ENCODE peak calls at places on chromosomes 5 and 9, in eight cellular contexts. F is IMR-90; J is A673; Z is brain microvascular endothelial cell; G is cardiac muscle cell; Q is naive thymus-derived CD4-positive, alpha-beta T cell; M is A549; S is body of pancreas. R is an unnamed sample.

GRCh38 chr5:55594636-55595035 is 59.9 kb upstream of the PLPP1 start:
- DNase-seq in Z (no peak), S (no peak), Q (no peak), M (no peak), J (no peak), G (no peak), F (no peak), R (no peak)

GRCh38 chr5:179974946-179975712 is 67.4 kb upstream of the TBC1D9B start:
- DNase-seq in Z (no peak), F (no peak), J (peak; percentile 11), S (peak; percentile 39), Q (peak; percentile 19), M (peak; percentile 46), G (peak; percentile 73), R (peak; percentile 82)

GRCh38 chr9:127962278-127962677 is 18.5 kb downstream of the EEIG1 start:
- DNase-seq in M (no peak), G (no peak), Z (no peak), S (no peak), F (no peak), J (no peak), Q (no peak), R (no peak)

GRCh38 chr9:38278457-38278856 is 114.0 kb upstream of the ALDH1B1 start:
- DNase-seq in J (no peak), F (no peak), Z (no peak), Q (peak; percentile 5), M (no peak), S (no peak), G (no peak), R (peak; percentile 48)

GRCh38 chr5:54758038-54758437 is 227.4 kb downstream of the ESM1 start:
- DNase-seq in J (no peak), Z (peak; percentile 79), Q (no peak), F (peak; percentile 95), G (no peak), M (no peak), S (no peak), R (no peak)

GRCh38 chr9:13721481-13722235 is 442.2 kb upstream of the MPDZ start:
- DNase-seq in S (no peak), G (no peak), F (peak; percentile 75), Z (no peak), Q (no peak), J (peak; percentile 7), M (no peak), R (no peak)

GRCh38 chr9:112384690-112385089 is 4.8 kb downstream of the HSDL2 start:
- DNase-seq in Z (no peak), S (no peak), Q (no peak), G (no peak), J (no peak), F (no peak), M (no peak), R (no peak)

GRCh38 chr9:74771262-74771585 is 116.5 kb downstream of the TRPM6 start:
- DNase-seq in G (no peak), J (no peak), S (no peak), F (no peak), Q (no peak), M (no peak), Z (no peak), R (no peak)

GRCh38 chr9:75087824-75088645 is at the start of the genes NMRK1 and OSTF1:
- DNase-seq in Q (peak; percentile 93), F (peak; percentile 96), G (peak; percentile 99), S (peak; percentile 97), M (peak; percentile 93), J (peak; percentile 96), Z (peak; percentile 93), R (peak; percentile 97)

GRCh38 chr9:84226126-84226525 is 114.4 kb downstream of the SLC28A3 start:
- DNase-seq in M (no peak), F (no peak), G (peak; percentile 63), S (no peak), Q (no peak), Z (no peak), J (no peak), R (no peak)

GRCh38 chr9:130305381-130305780 is 39.8 kb downstream of the HMCN2 start:
- DNase-seq in G (no peak), Z (no peak), S (no peak), Q (no peak), J (no peak), F (no peak), M (no peak), R (no peak)

GRCh38 chr5:143206194-143207053 is 197.1 kb downstream of the NR3C1 start:
- DNase-seq in Q (no peak), F (no peak), S (no peak), Z (no peak), J (no peak), G (no peak), M (no peak), R (no peak)

GRCh38 chr5:39106332-39106731 is 32.1 kb upstream of the RICTOR start:
- DNase-seq in G (no peak), Z (no peak), J (no peak), F (peak; percentile 27), Q (no peak), S (no peak), M (peak; percentile 43), R (no peak)

GRCh38 chr9:76921161-76921560 is 15.2 kb upstream of the PRUNE2 start:
- DNase-seq in M (no peak), F (no peak), J (no peak), S (no peak), Q (no peak), Z (no peak), G (no peak), R (no peak)

GRCh38 chr5:158522761-158523160 is 577.0 kb downstream of the EBF1 start:
- DNase-seq in F (no peak), Q (no peak), Z (no peak), S (no peak), G (no peak), M (no peak), J (no peak), R (no peak)

GRCh38 chr9:95506692-95507455 is 9.9 kb downstream of the PTCH1 start:
- DNase-seq in Z (peak; percentile 46), Q (peak; percentile 34), G (peak; percentile 69), J (peak; percentile 71), S (peak; percentile 71), M (peak; percentile 65), F (peak; percentile 58), R (peak; percentile 67)

GRCh38 chr9:99840061-99840460 is 18.4 kb downstream of the NR4A3 start:
- DNase-seq in F (no peak), S (no peak), Z (no peak), J (no peak), Q (no peak), M (no peak), G (no peak), R (no peak)

GRCh38 chr9:2494571-2494970 is 127.0 kb upstream of the VLDLR start:
- DNase-seq in M (no peak), Z (peak; percentile 56), Q (no peak), G (peak; percentile 62), S (no peak), J (no peak), F (peak; percentile 88), R (no peak)

DNA sequence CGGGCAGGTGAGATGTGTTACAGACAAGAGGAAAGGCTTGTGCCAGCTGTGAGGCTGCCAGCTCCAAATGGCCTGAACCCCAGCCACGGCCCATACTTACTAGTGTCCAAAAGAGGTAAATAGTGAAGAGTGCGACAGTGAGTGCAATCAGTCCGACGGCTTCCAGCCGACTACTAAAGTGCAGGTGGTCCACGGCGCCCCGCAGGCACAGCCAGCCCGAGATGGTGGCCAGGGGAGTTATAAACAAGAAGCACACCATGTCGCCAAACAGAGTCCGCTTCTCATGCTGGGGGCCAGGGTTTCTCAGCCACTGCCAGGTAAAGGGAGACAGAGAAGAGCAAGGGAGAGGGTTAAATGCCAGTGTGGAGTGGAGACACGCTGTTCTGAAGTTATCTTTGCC is 101.1 kb downstream of the LMNB1 start:
- DNase-seq in Z (no peak), J (no peak), Q (no peak), M (no peak), G (no peak), F (no peak), S (no peak), R (no peak)
- H3K27ac ChIP-seq in Z (no peak overlapping the region), J (peak overlapping the region; percentile 16), Q (no peak overlapping the region), M (no peak overlapping the region), G (peak overlapping the region; percentile 30), F (no peak overlapping the region), S (no peak overlapping the region), R (no peak overlapping the region)

GRCh38 chr5:139445325-139446170 is 6.2 kb upstream of the DNAJC18 start:
- DNase-seq in J (no peak), Q (no peak), M (no peak), F (peak; percentile 81), G (peak; percentile 64), Z (peak; percentile 73), S (no peak), R (no peak)
- H3K27ac ChIP-seq in J (no peak overlapping the region), Q (no peak overlapping the region), M (no peak overlapping the region), F (peak overlapping the region; percentile 13), G (peak overlapping the region; percentile 85), Z (peak overlapping the region; percentile 13), S (no peak overlapping the region), R (no peak overlapping the region)

DNA sequence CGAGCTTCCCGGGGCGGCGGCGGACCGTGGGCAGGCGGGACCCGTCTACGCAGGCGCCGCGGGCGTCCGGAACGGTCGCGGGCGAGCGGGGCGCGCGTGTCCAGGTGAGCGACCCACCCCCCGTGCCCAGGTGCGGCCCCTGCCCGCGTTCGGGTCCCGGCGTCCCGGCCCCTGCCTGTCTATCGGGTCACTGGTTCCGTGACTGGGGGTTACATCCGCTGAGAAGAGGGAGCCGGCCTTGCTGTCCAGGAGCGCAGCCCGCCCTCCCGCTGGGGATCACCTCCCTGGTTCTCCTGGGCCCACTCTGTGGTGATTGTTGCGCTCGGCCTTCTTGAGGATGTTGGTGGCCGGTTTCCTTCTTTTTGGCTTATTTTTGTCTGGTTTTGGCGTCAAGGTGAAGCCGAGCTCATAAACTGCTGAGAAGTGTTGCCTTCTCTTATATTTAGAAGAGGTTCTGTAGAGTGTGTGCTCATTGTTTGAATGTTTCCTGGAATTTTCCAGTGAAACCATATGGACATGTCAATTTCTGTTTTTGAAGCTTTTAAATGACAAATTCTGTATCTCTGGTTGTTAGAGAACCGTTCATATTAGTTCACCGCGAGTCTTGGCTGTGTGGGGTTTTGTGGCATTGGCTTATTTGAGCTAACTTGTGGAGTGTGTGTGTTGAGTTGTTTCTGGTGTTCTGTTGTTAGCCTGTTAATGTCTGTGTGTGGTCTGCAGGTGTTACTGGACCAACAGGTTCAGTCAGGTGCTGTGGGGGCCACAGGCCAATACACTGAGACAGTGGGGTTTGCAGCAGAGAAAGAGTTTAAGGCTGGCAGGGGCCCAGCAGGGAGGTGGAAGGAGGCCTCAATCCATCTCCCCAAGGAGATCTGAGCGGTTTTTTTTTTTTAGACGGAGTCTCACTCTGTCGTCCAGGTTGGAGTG is 621 bp downstream of the CEP72 start:
- DNase-seq in F (no peak), Q (no peak), Z (peak; percentile 14), G (peak; percentile 20), M (peak; percentile 40), J (peak; percentile 23), S (peak; percentile 35), R (peak; percentile 15)
- H3K27ac ChIP-seq in F (peak overlapping the region; percentile 16), Q (peak overlapping the region; percentile 56), Z (peak overlapping the region; percentile 31), G (no peak overlapping the region), M (peak overlapping the region; percentile 81), J (peak overlapping the region; percentile 66), S (peak overlapping the region; percentile 47), R (peak overlapping the region; percentile 18)

DNA sequence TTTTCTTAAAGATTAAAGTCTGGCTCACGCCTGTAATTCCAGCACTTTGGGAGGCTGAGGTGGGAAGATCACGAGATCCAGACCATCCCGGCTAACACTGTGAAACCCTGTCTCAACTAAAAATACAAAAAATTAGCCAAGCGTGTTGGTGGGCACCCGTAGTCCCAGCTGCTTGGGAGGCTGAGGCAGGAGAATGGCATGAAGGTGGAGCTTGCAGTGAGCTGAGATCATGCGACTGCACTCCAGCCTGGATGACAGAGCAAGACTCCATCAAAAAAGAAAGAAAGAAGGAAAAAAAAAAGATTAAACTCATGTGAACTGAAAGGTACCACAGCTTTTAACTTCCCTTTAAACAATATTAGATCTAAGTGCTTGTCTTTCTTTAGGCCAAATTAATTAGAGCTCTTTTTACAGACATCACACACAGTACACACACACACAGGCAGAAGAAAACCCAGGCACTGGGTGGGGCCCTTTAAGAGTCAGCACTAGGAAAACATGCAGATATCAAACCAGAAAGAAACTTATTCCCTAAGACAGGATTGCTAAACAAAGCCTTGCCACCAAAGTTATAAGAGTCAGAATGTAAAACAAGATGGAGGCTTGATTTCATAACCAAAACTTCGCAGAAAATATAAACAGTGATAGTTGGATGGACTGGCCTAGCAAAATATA is 29.3 kb upstream of the UHRF2 start:
- DNase-seq in J (no peak), S (no peak), Q (no peak), F (peak; percentile 78), M (no peak), Z (peak; percentile 63), G (no peak), R (no peak)
- H3K27ac ChIP-seq in J (no peak overlapping the region), S (no peak overlapping the region), Q (no peak overlapping the region), F (peak overlapping the region; percentile 92), M (no peak overlapping the region), Z (peak overlapping the region; percentile 81), G (no peak overlapping the region), R (no peak overlapping the region)

R was measured in Peyer's patch.